ENCODE peak calls at places on chromosomes 3 and 15, in seven cellular contexts. Q is EL; Z is naive thymus-derived CD8-positive, alpha-beta T cell; M is NCI-H1092; T is pancreas; L is substantia nigra; A is stimulated activated CD4-positive, alpha-beta T cell treated with anti-CD3 and anti-CD28 coated beads, TNF-alpha, amount 100 ng/mL, for 1 hour. I is an unnamed sample.

GRCh38 chr15:70605606-70606410 is 157.6 kb downstream of the UACA start:
- DNase-seq in Q (peak; percentile 55), Z (no peak), M (peak; percentile 34), T (peak; percentile 81), L (peak; percentile 62), A (no peak), I (no peak)

GRCh38 chr3:183349421-183350157 is 78.8 kb downstream of the MCF2L2 start:
- DNase-seq in Q (no peak), Z (peak; percentile 52), M (no peak), T (no peak), L (no peak), A (no peak), I (peak; percentile 68)

GRCh38 chr3:98897701-98898100 is 3.8 kb downstream of the DCBLD2 start:
- DNase-seq in Q (no peak), Z (no peak), M (no peak), T (no peak), L (no peak), A (no peak), I (no peak)

GRCh38 chr15:70976856-70977255 is 84.2 kb downstream of the LRRC49 start:
- DNase-seq in Q (peak; percentile 85), Z (no peak), M (no peak), T (no peak), L (no peak), A (no peak), I (no peak)

GRCh38 chr15:70419046-70419445 is 321.3 kb upstream of the TLE3 start:
- DNase-seq in Q (no peak), Z (no peak), M (no peak), T (no peak), L (no peak), A (no peak), I (no peak)

GRCh38 chr3:174330303-174330702 is 528.8 kb upstream of the NAALADL2 start:
- DNase-seq in Q (peak; percentile 98), Z (no peak), M (no peak), T (no peak), L (no peak), A (no peak), I (no peak)

GRCh38 chr15:51580385-51580784 is 42.2 kb downstream of the DMXL2 start:
- DNase-seq in Q (no peak), Z (no peak), M (no peak), T (no peak), L (no peak), A (no peak), I (no peak)

GRCh38 chr3:30443756-30444673 is 162.4 kb upstream of the TGFBR2 start:
- DNase-seq in Q (no peak), Z (no peak), M (no peak), T (no peak), L (no peak), A (no peak), I (no peak)

GRCh38 chr3:112437146-112438022 is 61.9 kb downstream of the BTLA start:
- DNase-seq in Q (peak; percentile 39), Z (no peak), M (no peak), T (no peak), L (no peak), A (no peak), I (no peak)

GRCh38 chr3:64594129-64594528 is 93.7 kb downstream of the ADAMTS9 start:
- DNase-seq in Q (no peak), Z (no peak), M (no peak), T (no peak), L (no peak), A (no peak), I (no peak)